ENCODE peak calls at places on chromosomes 5 and 9, in seven cellular contexts. F is CD8-positive, alpha-beta T cell; M is HFF-Myc; V is GM12865; H is left ventricle myocardium inferior; C is cardiac fibroblast; B is AG04450. K is an unnamed sample.

GRCh38 chr5:78953092-78953800 is 31.9 kb downstream of the ARSB start:
- DNase-seq in C (peak), V (peak), M (peak), F (no peak), B (no peak), H (no peak), K (no peak)

GRCh38 chr5:93581738-93582414 is 857 bp upstream of the NR2F1-AS1 start:
- DNase-seq in B (peak), C (peak), M (no peak), H (no peak), V (no peak), F (no peak), K (no peak)

GRCh38 chr9:91119147-91119546 is 242.6 kb downstream of the AUH start:
- DNase-seq in V (no peak), C (peak), B (no peak), M (no peak), F (no peak), H (no peak), K (no peak)

GRCh38 chr9:101093620-101094019 is 65.1 kb downstream of the PLPPR1 start:
- DNase-seq in H (no peak), V (no peak), C (no peak), B (no peak), F (no peak), M (no peak), K (no peak)

GRCh38 chr5:122077451-122078115 is 476 bp downstream of the LOX start:
- DNase-seq in M (no peak), F (no peak), C (no peak), V (no peak), H (no peak), B (no peak), K (peak)

GRCh38 chr5:9877473-9877872 is 247.3 kb upstream of the TAS2R1 start:
- DNase-seq in V (no peak), F (no peak), M (no peak), B (no peak), C (no peak), H (no peak), K (no peak)

GRCh38 chr5:73039082-73039481 is 81.3 kb upstream of the TMEM171 start:
- DNase-seq in V (no peak), F (no peak), M (no peak), H (no peak), C (no peak), B (no peak), K (no peak)

GRCh38 chr9:81635526-81636279 is 53.6 kb downstream of the TLE1 start:
- DNase-seq in B (no peak), F (no peak), V (no peak), H (no peak), M (peak), C (no peak), K (no peak)

GRCh38 chr9:135487281-135488012 is 7.9 kb downstream of the PPP1R26 start:
- DNase-seq in V (no peak), H (no peak), C (no peak), B (no peak), M (no peak), F (no peak), K (no peak)

GRCh38 chr5:72005676-72006075 is 101.6 kb upstream of the MAP1B start:
- DNase-seq in F (no peak), H (no peak), V (no peak), M (no peak), C (no peak), B (no peak), K (no peak)

GRCh38 chr5:54362434-54362833 is 52.1 kb upstream of the ARL15 start:
- DNase-seq in M (no peak), C (peak), B (no peak), V (no peak), F (no peak), H (no peak), K (no peak)

GRCh38 chr5:153147891-153148623 is 342.4 kb upstream of the GRIA1 start:
- DNase-seq in B (no peak), H (no peak), F (no peak), V (peak), C (peak), M (peak), K (no peak)

GRCh38 chr5:142886956-142887355 is 116.8 kb downstream of the ARHGAP26 start:
- DNase-seq in H (no peak), C (no peak), V (no peak), M (no peak), F (no peak), B (no peak), K (no peak)

GRCh38 chr5:23684103-23684502 is 176.7 kb downstream of the PRDM9 start:
- DNase-seq in F (no peak), V (no peak), B (no peak), M (no peak), C (no peak), H (no peak), K (no peak)

GRCh38 chr5:163433271-163433670 is 4.1 kb upstream of the CCNG1 start:
- DNase-seq in M (no peak), F (no peak), V (no peak), C (peak), B (no peak), H (no peak), K (no peak)

GRCh38 chr5:1792842-1793266 is 6.8 kb downstream of the MRPL36 start:
- DNase-seq in M (peak), H (no peak), B (peak), F (peak), C (peak), V (peak), K (no peak)

GRCh38 chr9:98248737-98249474 is 6.5 kb downstream of the TBC1D2 start:
- DNase-seq in H (peak), B (peak), V (no peak), C (peak), M (peak), F (no peak), K (peak)

GRCh38 chr5:114695292-114695904 is 333.5 kb downstream of the KCNN2 start:
- DNase-seq in H (no peak), B (no peak), V (no peak), F (no peak), M (no peak), C (no peak), K (no peak)

GRCh38 chr5:160171656-160172055 is 52.4 kb upstream of the PWWP2A start:
- DNase-seq in H (no peak), B (no peak), M (no peak), V (no peak), C (peak), F (no peak), K (no peak)

GRCh38 chr5:40401965-40402364 is 277.8 kb upstream of the PTGER4 start:
- DNase-seq in F (no peak), M (no peak), B (no peak), V (no peak), C (peak), H (no peak), K (no peak)

GRCh38 chr5:67795781-67796477 is 419.6 kb upstream of the PIK3R1 start:
- DNase-seq in M (no peak), C (peak), H (no peak), F (no peak), V (no peak), B (no peak), K (no peak)

GRCh38 chr9:133715295-133715865 is 22.8 kb downstream of the SARDH start:
- DNase-seq in C (peak), V (no peak), F (no peak), H (peak), B (no peak), M (no peak), K (peak)

GRCh38 chr5:23139338-23140171 is 286.4 kb upstream of the CDH12 start:
- DNase-seq in H (no peak), C (peak), B (no peak), V (peak), F (no peak), M (no peak), K (no peak)

GRCh38 chr5:98187945-98188344 is 585.5 kb upstream of the RGMB start:
- DNase-seq in V (no peak), B (no peak), H (no peak), M (no peak), F (no peak), C (peak), K (no peak)

GRCh38 chr5:143153332-143154119 is 250.0 kb downstream of the NR3C1 start:
- DNase-seq in F (no peak), V (no peak), M (no peak), C (peak), H (peak), B (peak), K (peak)

GRCh38 chr9:107927276-107927675 is 437.7 kb upstream of the KLF4 start:
- DNase-seq in C (no peak), M (no peak), F (no peak), V (no peak), B (no peak), H (no peak), K (no peak)

GRCh38 chr5:74919487-74919886 is 53.3 kb upstream of the FAM169A start:
- DNase-seq in M (peak), B (peak), F (no peak), C (peak), H (no peak), V (peak), K (no peak)

GRCh38 chr5:136182618-136183017 is 10.3 kb downstream of the SMIM32 start:
- DNase-seq in F (no peak), H (no peak), C (peak), V (no peak), B (no peak), M (no peak), K (no peak)

GRCh38 chr9:32596096-32596865 is 23.3 kb upstream of the NDUFB6 start:
- DNase-seq in V (no peak), C (no peak), H (no peak), B (no peak), M (no peak), F (no peak), K (no peak)

GRCh38 chr5:115050860-115051259 is 118.8 kb downstream of the TRIM36 start:
- DNase-seq in B (no peak), H (no peak), V (no peak), C (peak), M (no peak), F (no peak), K (no peak)

GRCh38 chr9:68704804-68705635 is at the start of gene PIP5K1B:
- DNase-seq in H (peak), B (no peak), M (no peak), V (peak), F (no peak), C (peak), K (peak)

GRCh38 chr5:72202331-72202825 is 95.1 kb downstream of the MAP1B start:
- DNase-seq in B (no peak), H (no peak), M (no peak), C (no peak), F (no peak), V (no peak), K (no peak)

GRCh38 chr9:36974731-36975130 is 59.3 kb downstream of the PAX5 start:
- DNase-seq in C (no peak), B (no peak), H (no peak), F (no peak), V (no peak), M (no peak), K (no peak)

GRCh38 chr5:17305964-17306725 is 88.7 kb downstream of the BASP1 start:
- DNase-seq in C (peak), F (no peak), H (no peak), V (no peak), M (no peak), B (no peak), K (peak)

GRCh38 chr9:111955048-111955447 is 58.4 kb downstream of the UGCG start:
- DNase-seq in B (no peak), H (no peak), C (no peak), V (no peak), F (no peak), M (no peak), K (no peak)

GRCh38 chr5:12704955-12705354 is 800.7 kb upstream of the CTNND2 start:
- DNase-seq in V (no peak), H (no peak), M (no peak), F (no peak), B (no peak), C (no peak), K (no peak)

GRCh38 chr5:38591450-38591849 is 35.0 kb upstream of the LIFR start:
- DNase-seq in B (no peak), V (no peak), H (no peak), M (no peak), F (no peak), C (peak), K (no peak)

GRCh38 chr9:114339130-114339908 is 9.7 kb downstream of the ORM2 start:
- DNase-seq in C (peak), F (peak), M (peak), B (no peak), H (peak), V (peak), K (peak)

GRCh38 chr9:92686954-92687353 is 17.0 kb upstream of the IPPK start:
- DNase-seq in B (no peak), C (peak), V (no peak), H (no peak), M (no peak), F (no peak), K (no peak)
- TF ChIP-seq CTCF in B (peak), C (peak), V (no peak), H (no peak), M (peak), F (no peak), K (peak)

DNA sequence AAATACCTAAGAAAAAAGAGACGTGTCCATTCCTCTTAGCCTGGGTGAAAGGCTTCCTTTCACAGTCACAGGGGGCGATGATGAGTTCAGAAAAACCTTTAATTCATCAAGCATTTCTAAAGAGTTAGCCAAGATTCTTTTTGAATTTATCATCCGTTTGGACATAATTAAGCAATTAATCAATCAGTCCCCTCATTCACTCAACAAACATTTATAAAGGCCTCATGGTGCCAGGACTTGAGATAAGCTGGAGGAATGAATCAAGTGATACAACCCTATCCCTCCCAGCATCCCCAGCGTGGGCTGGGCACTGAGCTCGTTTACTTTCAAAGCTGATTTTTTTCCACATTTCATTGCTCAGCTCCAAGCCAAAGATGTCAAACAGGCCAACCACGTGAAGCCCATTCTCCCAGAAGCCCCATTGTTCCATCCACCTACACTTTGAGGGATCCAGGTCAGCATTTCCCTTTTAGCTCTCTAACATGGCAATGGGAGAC is 140.5 kb downstream of the SLIT3 start:
- DNase-seq in V (no peak), M (no peak), H (no peak), C (peak), F (no peak), B (no peak), K (no peak)
- TF ChIP-seq CTCF in V (no peak), M (peak), H (no peak), C (no peak), F (no peak), B (no peak), K (no peak)

GRCh38 chr5:177458122-177458681 is 11.6 kb downstream of the PRR7 start:
- DNase-seq in V (no peak), B (no peak), M (no peak), H (no peak), C (no peak), F (no peak), K (no peak)

GRCh38 chr5:177457239-177458121 is 10.9 kb downstream of the PRR7 start:
- DNase-seq in B (peak), V (peak), M (peak), F (no peak), C (peak), H (peak), K (peak)

GRCh38 chr5:177455661-177456590 is 9.3 kb downstream of the PRR7 start:
- DNase-seq in V (peak), H (peak), B (peak), C (peak), M (no peak), F (peak), K (peak)

GRCh38 chr5:177455036-177455660 is 8.5 kb downstream of the PRR7 start:
- DNase-seq in B (no peak), C (peak), H (peak), F (peak), V (peak), M (no peak), K (peak)

DNA sequence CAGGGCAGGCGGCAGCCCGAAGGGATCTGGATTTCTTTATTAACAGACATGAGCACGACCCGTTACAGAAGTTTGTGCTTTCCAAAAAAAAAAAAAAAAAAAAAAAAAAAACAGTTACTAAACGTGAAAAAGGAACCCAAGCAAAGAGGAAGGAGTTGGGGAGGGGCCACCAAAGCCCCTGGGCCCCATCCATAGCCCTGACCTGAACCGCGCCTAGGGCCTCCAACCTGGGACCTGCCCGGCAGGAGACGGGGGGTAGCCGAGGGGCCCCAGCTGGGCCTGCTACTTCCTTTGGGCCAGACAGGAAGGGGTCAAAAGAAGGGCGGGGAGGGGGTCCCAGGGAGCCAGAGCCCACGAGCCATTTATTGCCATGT is 10.0 kb downstream of the PRR7 start:
- DNase-seq in H (no peak), V (no peak), B (no peak), M (no peak), C (no peak), F (no peak), K (no peak)
- TF ChIP-seq CTCF in H (peak), V (no peak), B (no peak), M (no peak), C (no peak), F (no peak), K (no peak)

DNA sequence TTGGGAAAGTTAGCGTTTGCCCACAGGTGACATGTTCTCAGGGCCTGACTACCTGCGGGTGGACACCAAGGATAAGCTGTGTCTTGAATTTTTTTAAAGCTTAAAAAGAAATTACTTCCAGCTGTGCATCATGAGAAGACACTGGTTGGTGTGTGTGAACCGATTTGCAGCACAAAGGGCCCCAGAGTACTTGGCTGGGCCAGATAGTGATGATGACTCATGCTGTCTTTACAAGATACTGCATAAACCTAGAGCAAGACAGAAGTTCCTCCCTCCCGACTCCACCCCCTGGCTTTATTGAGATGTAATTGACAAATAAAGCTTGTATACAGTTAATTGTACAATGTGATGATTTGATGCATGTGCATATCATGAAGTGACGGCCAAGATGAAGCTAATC is 212.8 kb downstream of the NXNL2 start:
- DNase-seq in H (peak), F (no peak), C (peak), M (peak), V (no peak), B (no peak), K (no peak)
- TF ChIP-seq CTCF in H (no peak), F (no peak), C (no peak), M (no peak), V (no peak), B (no peak), K (no peak)

GRCh38 chr9:92242115-92242778 is 51.2 kb downstream of the IARS1 start:
- DNase-seq in F (no peak), H (no peak), C (peak), M (no peak), B (peak), V (no peak), K (no peak)
- TF ChIP-seq CTCF in F (no peak), H (peak), C (peak), M (peak), B (peak), V (no peak), K (peak)